ENCODE peak calls at places on chromosomes 12 and 14, in seven cellular contexts. K, N, V, Z, U, J and F are unnamed samples.

GRCh38 chr12:114238808-114239207 is 167.1 kb downstream of the TBX5 start:
- DNase-seq in K (no peak), N (peak; percentile 8), V (no peak), Z (peak; percentile 63), U (no peak), J (no peak), F (no peak)

GRCh38 chr12:122004633-122005071 is 17.0 kb upstream of the BCL7A start:
- DNase-seq in K (no peak), N (no peak), V (no peak), Z (no peak), U (no peak), J (no peak), F (no peak)

GRCh38 chr14:65278589-65278988 is 133.9 kb upstream of the FUT8 start:
- DNase-seq in K (no peak), N (no peak), V (no peak), Z (no peak), U (no peak), J (no peak), F (no peak)

GRCh38 chr14:23566782-23567185 is 807 bp downstream of the AP1G2 start:
- DNase-seq in K (no peak), N (peak; percentile 16), V (no peak), Z (no peak), U (no peak), J (no peak), F (no peak)

GRCh38 chr12:43063642-43064041 is 474.1 kb upstream of the PRICKLE1 start:
- DNase-seq in K (no peak), N (peak; percentile 65), V (no peak), Z (no peak), U (no peak), J (no peak), F (no peak)

GRCh38 chr14:61568572-61569011 is 126.7 kb upstream of the HIF1A start:
- DNase-seq in K (peak; percentile 77), N (no peak), V (peak; percentile 72), Z (peak; percentile 57), U (no peak), J (no peak), F (no peak)

GRCh38 chr12:109740694-109741245 is 27.1 kb downstream of the FAM222A start:
- DNase-seq in K (peak; percentile 13), N (no peak), V (no peak), Z (no peak), U (no peak), J (no peak), F (no peak)

GRCh38 chr12:41552507-41553047 is 364.5 kb downstream of the PDZRN4 start:
- DNase-seq in K (no peak), N (no peak), V (no peak), Z (no peak), U (no peak), J (no peak), F (no peak)

GRCh38 chr12:7439579-7440505 is 4.1 kb downstream of the CD163L1 start:
- DNase-seq in K (peak; percentile 28), N (peak; percentile 57), V (peak; percentile 88), Z (no peak), U (no peak), J (peak; percentile 48), F (no peak)

GRCh38 chr14:32657081-32657480 is 281.6 kb upstream of the NPAS3 start:
- DNase-seq in K (no peak), N (peak; percentile 81), V (no peak), Z (peak; percentile 63), U (peak; percentile 12), J (no peak), F (peak; percentile 44)

GRCh38 chr12:130076126-130076525 is 86.1 kb upstream of the FZD10 start:
- DNase-seq in K (no peak), N (no peak), V (no peak), Z (no peak), U (no peak), J (no peak), F (no peak)

GRCh38 chr12:130073721-130074120 is 88.5 kb upstream of the FZD10 start:
- DNase-seq in K (no peak), N (no peak), V (no peak), Z (no peak), U (no peak), J (no peak), F (no peak)

GRCh38 chr12:130075497-130076076 is 86.7 kb upstream of the FZD10 start:
- DNase-seq in K (no peak), N (no peak), V (no peak), Z (no peak), U (no peak), J (no peak), F (no peak)

GRCh38 chr12:130076752-130077151 is 85.5 kb upstream of the FZD10 start:
- DNase-seq in K (no peak), N (no peak), V (no peak), Z (no peak), U (no peak), J (no peak), F (no peak)

GRCh38 chr12:130074661-130075406 is 87.4 kb upstream of the FZD10 start:
- DNase-seq in K (no peak), N (no peak), V (no peak), Z (no peak), U (no peak), J (no peak), F (no peak)
- H3K27ac ChIP-seq in K (no peak overlapping the region), N (no peak overlapping the region), V (no peak overlapping the region), Z (no peak overlapping the region), U (no peak overlapping the region), J (no peak overlapping the region), F (no peak overlapping the region)

GRCh38 chr14:68893566-68893965 is 85.5 kb downstream of the ACTN1 start:
- DNase-seq in K (no peak), N (no peak), V (no peak), Z (no peak), U (no peak), J (no peak), F (no peak)
- H3K27ac ChIP-seq in K (no peak overlapping the region), N (peak overlapping the region; percentile 67), V (no peak overlapping the region), Z (peak overlapping the region; percentile 57), U (peak overlapping the region; percentile 80), J (no peak overlapping the region), F (no peak overlapping the region)

GRCh38 chr12:128816643-128816920 is 7.2 kb downstream of the SLC15A4 start:
- DNase-seq in K (no peak), N (no peak), V (no peak), Z (no peak), U (no peak), J (no peak), F (no peak)

GRCh38 chr12:128819293-128820144 is 4.2 kb downstream of the SLC15A4 start:
- DNase-seq in K (no peak), N (no peak), V (peak; percentile 20), Z (no peak), U (no peak), J (no peak), F (no peak)

GRCh38 chr12:128820253-128820652 is 3.5 kb downstream of the SLC15A4 start:
- DNase-seq in K (no peak), N (no peak), V (no peak), Z (no peak), U (no peak), J (no peak), F (no peak)

GRCh38 chr12:128817115-128818015 is 6.4 kb downstream of the SLC15A4 start:
- DNase-seq in K (peak; percentile 88), N (peak; percentile 66), V (no peak), Z (no peak), U (no peak), J (no peak), F (peak; percentile 71)

DNA sequence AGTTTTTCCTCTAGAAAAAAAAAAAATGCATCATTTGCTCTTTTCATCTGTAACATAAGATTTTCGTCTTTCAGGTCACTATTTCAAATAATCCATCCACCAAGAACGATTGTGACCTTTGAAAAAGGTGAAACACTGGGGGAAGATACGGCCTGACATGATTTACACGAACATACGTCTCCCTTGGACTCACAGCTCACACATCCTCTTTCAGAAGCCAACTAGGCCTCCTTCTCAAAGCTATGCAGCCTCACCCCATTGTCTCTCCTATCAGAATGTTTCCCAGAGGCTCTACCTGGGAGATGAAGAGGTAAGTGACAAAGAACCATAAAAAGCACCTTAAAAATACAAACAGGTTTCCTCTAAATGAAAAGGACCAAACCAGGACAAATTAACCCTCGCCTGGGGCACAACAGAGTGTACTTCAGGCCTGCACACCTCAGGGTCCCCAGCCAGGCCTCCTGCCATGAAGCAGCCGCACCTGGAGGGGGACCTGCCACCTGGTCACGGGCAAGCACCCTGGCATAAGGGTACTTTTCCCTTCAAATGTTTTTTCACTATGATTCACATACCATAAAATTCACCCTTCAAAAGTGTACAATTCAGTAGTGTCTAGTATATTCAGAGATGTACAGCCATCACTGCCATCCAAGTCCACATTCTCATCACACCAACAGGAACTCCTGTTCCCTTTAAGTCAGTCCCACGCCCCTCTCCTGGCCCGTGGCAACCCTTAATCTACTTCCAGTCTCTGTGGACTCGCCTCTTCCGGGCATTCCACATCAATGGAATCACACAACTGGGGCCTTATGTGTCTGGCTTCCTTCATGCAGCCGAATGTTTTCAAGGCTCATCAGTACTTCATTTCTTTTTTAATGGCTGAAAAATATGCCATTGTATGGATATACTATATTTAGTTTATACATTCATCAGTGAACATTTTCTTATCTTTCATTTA is 5.4 kb downstream of the SLC15A4 start:
- DNase-seq in K (no peak), N (peak; percentile 71), V (no peak), Z (no peak), U (no peak), J (no peak), F (no peak)
- H3K27ac ChIP-seq in K (peak overlapping the region; percentile 90), N (peak overlapping the region; percentile 89), V (no peak overlapping the region), Z (peak overlapping the region; percentile 88), U (peak overlapping the region; percentile 94), J (no peak overlapping the region), F (peak overlapping the region; percentile 59)

DNA sequence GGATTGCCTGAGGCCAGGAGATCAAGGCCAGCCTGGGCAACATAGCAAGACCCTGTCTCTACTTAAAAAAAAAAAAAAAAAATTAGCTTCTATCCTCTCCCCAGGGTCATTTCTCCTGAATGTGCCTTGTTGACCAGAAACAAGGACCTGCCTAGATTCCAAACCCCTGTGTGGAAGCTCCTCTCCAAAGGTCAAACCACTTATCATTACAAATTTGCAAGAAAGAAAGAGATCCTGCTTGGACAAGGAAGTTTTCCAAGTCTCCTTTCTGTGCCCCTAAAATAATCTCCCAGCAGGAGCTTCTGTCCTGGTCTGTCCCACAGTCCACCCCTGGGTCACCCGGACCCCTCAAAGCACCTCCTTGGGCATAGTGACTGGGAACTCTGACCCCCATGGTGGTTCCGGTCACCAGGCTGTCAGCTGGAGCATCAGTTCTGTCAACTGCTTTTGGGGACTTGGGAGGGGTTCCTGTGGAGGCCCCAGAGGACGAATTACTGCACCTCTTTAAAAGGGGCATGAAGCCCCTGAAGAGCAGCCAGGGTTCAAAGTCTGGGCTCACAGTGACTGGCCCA is 38.4 kb downstream of the ACTN1 start:
- DNase-seq in K (no peak), N (no peak), V (no peak), Z (no peak), U (no peak), J (no peak), F (no peak)
- H3K27ac ChIP-seq in K (peak overlapping the region; percentile 99), N (peak overlapping the region; percentile 90), V (peak overlapping the region; percentile 81), Z (peak overlapping the region; percentile 91), U (peak overlapping the region; percentile 94), J (no peak overlapping the region), F (no peak overlapping the region)